ENCODE peak calls at places on chromosomes 12 and 14, in five cellular contexts. One of them, this sample, is unnamed.

GRCh38 chr12:124490584-124491305 is 76.7 kb downstream of the NCOR2 start:
- DNase-seq in HepG2: no peak
- DNase-seq in GM12878: no peak
- DNase-seq in HCT116: no peak
- DNase-seq in K562: peak; percentile 94
- DNase-seq in this sample: peak; percentile 88

GRCh38 chr12:104358353-104359003 is 54.9 kb downstream of the EID3 start:
- DNase-seq in K562: peak; percentile 78
- DNase-seq in HCT116: peak; percentile 35
- DNase-seq in HepG2: peak; percentile 41
- DNase-seq in GM12878: peak; percentile 44
- DNase-seq in this sample: peak; percentile 58

GRCh38 chr14:77094672-77095284 is 3.3 kb upstream of the CIPC start:
- DNase-seq in GM12878: no peak
- DNase-seq in HepG2: peak; percentile 63
- DNase-seq in K562: peak; percentile 81
- DNase-seq in HCT116: peak; percentile 83
- DNase-seq in this sample: peak; percentile 70

GRCh38 chr12:127533353-127533752 is 733.6 kb upstream of the TMEM132C start:
- DNase-seq in K562: no peak
- DNase-seq in GM12878: no peak
- DNase-seq in HepG2: no peak
- DNase-seq in HCT116: no peak
- DNase-seq in this sample: no peak

GRCh38 chr12:49968431-49968830 is 4.3 kb upstream of the AQP6 start:
- DNase-seq in GM12878: no peak
- DNase-seq in HepG2: no peak
- DNase-seq in HCT116: no peak
- DNase-seq in K562: no peak
- DNase-seq in this sample: peak; percentile 8

GRCh38 chr14:72549848-72550247 is 344.1 kb downstream of the DPF3 start:
- DNase-seq in HepG2: no peak
- DNase-seq in HCT116: no peak
- DNase-seq in K562: no peak
- DNase-seq in GM12878: no peak
- DNase-seq in this sample: no peak

GRCh38 chr12:20487519-20487918 is 119.2 kb downstream of the PDE3A start:
- DNase-seq in HCT116: no peak
- DNase-seq in HepG2: no peak
- DNase-seq in GM12878: no peak
- DNase-seq in K562: no peak
- DNase-seq in this sample: no peak

GRCh38 chr12:130423136-130423535 is 85.4 kb downstream of the PIWIL1 start:
- DNase-seq in HepG2: no peak
- DNase-seq in K562: no peak
- DNase-seq in HCT116: no peak
- DNase-seq in GM12878: no peak
- DNase-seq in this sample: no peak

GRCh38 chr12:101838628-101839323 is 8.0 kb upstream of the GNPTAB start:
- DNase-seq in K562: no peak
- DNase-seq in HCT116: no peak
- DNase-seq in GM12878: no peak
- DNase-seq in HepG2: no peak
- DNase-seq in this sample: no peak

GRCh38 chr12:131528144-131528543 is 182.7 kb upstream of the SFSWAP start:
- DNase-seq in HepG2: no peak
- DNase-seq in HCT116: no peak
- DNase-seq in K562: no peak
- DNase-seq in GM12878: no peak
- DNase-seq in this sample: no peak

GRCh38 chr14:69090187-69090789 is 62.6 kb downstream of the DCAF5 start:
- DNase-seq in HCT116: peak; percentile 45
- DNase-seq in K562: peak; percentile 27
- DNase-seq in GM12878: no peak
- DNase-seq in HepG2: peak; percentile 33
- DNase-seq in this sample: peak; percentile 32

GRCh38 chr14:99188721-99189120 is 83.3 kb downstream of the BCL11B start:
- DNase-seq in HepG2: no peak
- DNase-seq in GM12878: no peak
- DNase-seq in HCT116: no peak
- DNase-seq in K562: no peak
- DNase-seq in this sample: peak; percentile 49

GRCh38 chr14:90087433-90087832 is 25.6 kb downstream of the KCNK13 start:
- DNase-seq in K562: no peak
- DNase-seq in GM12878: no peak
- DNase-seq in HCT116: no peak
- DNase-seq in HepG2: peak; percentile 74
- DNase-seq in this sample: no peak

GRCh38 chr12:29309320-29309902 is 71.6 kb downstream of the ERGIC2 start:
- DNase-seq in HCT116: peak; percentile 10
- DNase-seq in K562: peak; percentile 11
- DNase-seq in GM12878: no peak
- DNase-seq in HepG2: no peak
- DNase-seq in this sample: no peak

GRCh38 chr14:64720190-64720589 is 16.0 kb downstream of the PLEKHG3 start:
- DNase-seq in GM12878: no peak
- DNase-seq in HCT116: peak; percentile 93
- DNase-seq in HepG2: peak; percentile 67
- DNase-seq in K562: no peak
- DNase-seq in this sample: no peak

GRCh38 chr12:47896633-47897032 is 8.2 kb downstream of the VDR start:
- DNase-seq in K562: no peak
- DNase-seq in HCT116: no peak
- DNase-seq in HepG2: no peak
- DNase-seq in GM12878: no peak
- DNase-seq in this sample: no peak
- TF ChIP-seq ZBTB33 in K562: no peak
- TF ChIP-seq ZBTB33 in HCT116: no peak
- TF ChIP-seq ZBTB33 in HepG2: no peak
- TF ChIP-seq ZBTB33 in GM12878: no peak
- TF ChIP-seq ZBTB33 in this sample: no peak

GRCh38 chr12:65859519-65859918 is 35.2 kb downstream of the HMGA2 start:
- DNase-seq in K562: no peak
- DNase-seq in HCT116: no peak
- DNase-seq in GM12878: no peak
- DNase-seq in HepG2: no peak
- DNase-seq in this sample: no peak
- TF ChIP-seq ZBTB33 in K562: no peak
- TF ChIP-seq ZBTB33 in HCT116: no peak
- TF ChIP-seq ZBTB33 in GM12878: no peak
- TF ChIP-seq ZBTB33 in HepG2: no peak
- TF ChIP-seq ZBTB33 in this sample: no peak

DNA sequence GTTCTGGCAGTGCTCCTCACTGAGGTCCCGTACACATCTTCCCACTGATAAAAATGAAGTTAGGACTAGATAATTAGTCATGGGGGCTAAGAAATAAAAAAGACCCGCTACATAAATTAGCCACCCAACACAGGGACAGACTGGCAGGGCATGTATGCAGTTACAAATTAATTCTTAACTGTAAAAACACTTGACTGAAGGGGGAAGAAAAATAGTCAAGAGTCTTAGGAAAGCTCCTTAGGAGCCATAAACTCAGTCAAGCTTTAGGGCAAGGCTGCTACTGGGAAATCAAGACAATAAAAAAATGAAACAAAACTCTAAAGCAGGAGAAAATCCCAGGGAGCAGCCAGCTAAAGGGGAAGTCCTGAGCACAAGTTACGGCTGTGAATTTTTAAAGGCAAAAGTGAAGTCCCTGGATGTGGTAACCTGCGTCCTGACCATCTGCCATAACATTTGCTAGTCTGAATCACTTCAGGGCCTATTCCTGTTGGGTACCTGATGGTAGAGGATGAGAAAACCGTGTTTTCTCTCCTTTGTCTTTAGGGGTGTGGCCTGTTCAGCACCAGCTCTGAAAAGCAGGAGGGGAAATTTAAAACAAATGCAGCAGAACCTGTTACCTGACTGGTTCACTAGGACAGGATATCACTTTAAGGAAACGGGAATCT is 7.5 kb upstream of the NPFF start:
- DNase-seq in HCT116: no peak
- DNase-seq in K562: no peak
- DNase-seq in HepG2: no peak
- DNase-seq in GM12878: no peak
- DNase-seq in this sample: no peak
- TF ChIP-seq ZBTB33 in HCT116: no peak
- TF ChIP-seq ZBTB33 in K562: no peak
- TF ChIP-seq ZBTB33 in HepG2: no peak
- TF ChIP-seq ZBTB33 in GM12878: no peak
- TF ChIP-seq ZBTB33 in this sample: no peak

GRCh38 chr12:1103051-1103450 is 112.0 kb downstream of the ERC1 start:
- DNase-seq in K562: no peak
- DNase-seq in HCT116: no peak
- DNase-seq in GM12878: no peak
- DNase-seq in HepG2: no peak
- DNase-seq in this sample: no peak

GRCh38 chr12:1107669-1108068 is 116.6 kb downstream of the ERC1 start:
- DNase-seq in HepG2: no peak
- DNase-seq in K562: no peak
- DNase-seq in GM12878: no peak
- DNase-seq in HCT116: no peak
- DNase-seq in this sample: no peak

GRCh38 chr12:1103632-1104031 is 112.6 kb downstream of the ERC1 start:
- DNase-seq in GM12878: no peak
- DNase-seq in HepG2: no peak
- DNase-seq in HCT116: no peak
- DNase-seq in K562: no peak
- DNase-seq in this sample: no peak

GRCh38 chr12:1104088-1104800 is 113.2 kb downstream of the ERC1 start:
- DNase-seq in GM12878: no peak
- DNase-seq in K562: no peak
- DNase-seq in HepG2: no peak
- DNase-seq in HCT116: no peak
- DNase-seq in this sample: no peak

DNA sequence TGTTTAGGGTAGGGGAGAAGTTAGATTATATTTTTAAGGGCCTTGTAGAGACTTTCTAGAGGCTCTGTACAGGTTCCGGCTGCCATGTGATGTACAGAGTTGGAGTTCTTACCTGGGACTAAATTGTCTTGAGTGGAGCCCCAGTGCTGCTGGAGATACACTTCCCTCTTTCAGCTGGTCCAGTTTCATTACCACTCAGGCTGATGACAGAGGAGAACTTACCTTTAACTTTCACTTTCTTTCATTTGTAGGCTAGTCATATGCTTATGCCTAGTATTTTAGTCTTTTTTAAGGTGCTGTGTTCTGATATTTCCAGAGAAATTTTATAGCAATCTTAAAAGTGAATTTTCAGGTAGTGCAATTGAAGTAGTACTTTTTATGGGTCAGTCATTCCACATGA is 117.3 kb downstream of the ERC1 start:
- DNase-seq in HCT116: no peak
- DNase-seq in K562: no peak
- DNase-seq in GM12878: peak; percentile 59
- DNase-seq in HepG2: no peak
- DNase-seq in this sample: no peak
- TF ChIP-seq ZBTB33 in HCT116: no peak
- TF ChIP-seq ZBTB33 in K562: no peak
- TF ChIP-seq ZBTB33 in GM12878: no peak
- TF ChIP-seq ZBTB33 in HepG2: no peak
- TF ChIP-seq ZBTB33 in this sample: no peak

GRCh38 chr14:54116972-54117371 is 160.3 kb upstream of the BMP4 start:
- DNase-seq in K562: no peak
- DNase-seq in HCT116: no peak
- DNase-seq in HepG2: peak; percentile 66
- DNase-seq in GM12878: no peak
- DNase-seq in this sample: no peak
- TF ChIP-seq ZBTB33 in K562: no peak
- TF ChIP-seq ZBTB33 in HCT116: no peak
- TF ChIP-seq ZBTB33 in HepG2: no peak
- TF ChIP-seq ZBTB33 in GM12878: no peak
- TF ChIP-seq ZBTB33 in this sample: no peak

GRCh38 chr12:65121049-65121955 is at the start of gene WIF1:
- DNase-seq in HepG2: no peak
- DNase-seq in HCT116: no peak
- DNase-seq in K562: no peak
- DNase-seq in GM12878: no peak
- DNase-seq in this sample: peak; percentile 69
- TF ChIP-seq ZBTB33 in HepG2: peak; percentile 29
- TF ChIP-seq ZBTB33 in HCT116: no peak
- TF ChIP-seq ZBTB33 in K562: no peak
- TF ChIP-seq ZBTB33 in GM12878: no peak
- TF ChIP-seq ZBTB33 in this sample: no peak